ENCODE peak calls at places on chromosomes 3 and 15, in ten cellular contexts. V is hepatocyte, D is left lung, C is HFF-Myc, N is stomach, Y is dorsolateral prefrontal cortex, K is colonic mucosa, B is breast epithelium, A is fibroblast of lung, L is small intestine. G is an unnamed sample.

GRCh38 chr15:85616549-85616948 is 178.2 kb downstream of the KLHL25 start:
- DNase-seq in D (no peak), V (no peak), L (no peak), Y (no peak), B (no peak), N (no peak), K (no peak), C (no peak), A (no peak), G (no peak)

GRCh38 chr3:127662051-127662469 is 10.7 kb upstream of the ABTB1 start:
- DNase-seq in C (no peak), N (no peak), K (no peak), Y (no peak), V (no peak), D (no peak), B (no peak), L (no peak), A (no peak), G (no peak)

GRCh38 chr3:143769663-143770062 is 78.6 kb downstream of the SLC9A9 start:
- DNase-seq in C (no peak), A (peak), N (no peak), K (no peak), D (no peak), V (peak), L (peak), B (no peak), Y (no peak), G (peak)

GRCh38 chr3:150870406-150870805 is 34.8 kb downstream of the MINDY4B start:
- DNase-seq in V (no peak), A (peak), B (no peak), K (no peak), D (no peak), C (no peak), L (no peak), N (no peak), Y (no peak), G (peak)

GRCh38 chr3:14139771-14140170 is 14.9 kb downstream of the TMEM43 start:
- DNase-seq in A (no peak), V (no peak), D (no peak), B (no peak), C (no peak), N (no peak), Y (no peak), K (no peak), L (no peak), G (no peak)

GRCh38 chr3:161409069-161409468 is 37.8 kb upstream of the SPTSSB start:
- DNase-seq in A (peak), D (no peak), L (peak), C (peak), K (peak), V (peak), N (no peak), Y (no peak), B (no peak), G (peak)

GRCh38 chr15:67296188-67296587 is 41.6 kb downstream of the IQCH start:
- DNase-seq in B (no peak), Y (no peak), D (no peak), K (no peak), N (no peak), L (no peak), C (no peak), A (no peak), V (no peak), G (no peak)

GRCh38 chr15:57298204-57298603 is 78.1 kb upstream of the CGNL1 start:
- DNase-seq in Y (no peak), N (no peak), C (no peak), K (no peak), D (no peak), A (peak), L (no peak), V (no peak), B (no peak), G (peak)

GRCh38 chr15:56913241-56913640 is 5.2 kb upstream of the TCF12 start:
- DNase-seq in C (no peak), B (no peak), A (no peak), L (no peak), K (no peak), V (no peak), D (no peak), N (no peak), Y (no peak), G (peak)

GRCh38 chr15:75042730-75043508 is 19.5 kb downstream of the PPCDC start:
- DNase-seq in Y (peak), V (peak), K (peak), L (peak), C (no peak), D (peak), A (peak), B (peak), N (peak), G (peak)

GRCh38 chr15:61422773-61423172 is 193.7 kb upstream of the RORA start:
- DNase-seq in A (no peak), N (no peak), B (no peak), C (no peak), K (no peak), L (no peak), Y (no peak), V (no peak), D (no peak), G (no peak)

GRCh38 chr3:39126532-39127071 is 19.1 kb downstream of the TTC21A start:
- DNase-seq in Y (no peak), B (peak), K (peak), V (peak), D (no peak), C (peak), A (peak), N (no peak), L (peak), G (peak)

GRCh38 chr3:184258926-184259325 is 2.4 kb downstream of the CAMK2N2 start:
- DNase-seq in C (no peak), N (no peak), Y (no peak), K (no peak), V (no peak), D (no peak), A (no peak), B (no peak), L (no peak), G (no peak)

GRCh38 chr15:66186049-66186825 is 67.3 kb downstream of the MEGF11 start:
- DNase-seq in Y (no peak), L (no peak), N (peak), V (no peak), A (peak), D (no peak), C (no peak), K (no peak), B (no peak), G (no peak)

GRCh38 chr3:37753428-37753827 is 108.3 kb upstream of the CTDSPL start:
- DNase-seq in C (no peak), Y (no peak), A (no peak), B (no peak), L (no peak), V (no peak), N (no peak), K (no peak), D (no peak), G (peak)

GRCh38 chr15:63190993-63191392 is 1.6 kb downstream of the RAB8B start:
- DNase-seq in Y (no peak), B (no peak), A (no peak), K (no peak), L (no peak), N (no peak), D (no peak), V (no peak), C (no peak), G (no peak)
- H3K4me3 ChIP-seq in Y (peak), B (peak), A (peak), K (peak), L (no peak), N (peak), D (peak), V (no peak), C (no peak), G (peak)

DNA sequence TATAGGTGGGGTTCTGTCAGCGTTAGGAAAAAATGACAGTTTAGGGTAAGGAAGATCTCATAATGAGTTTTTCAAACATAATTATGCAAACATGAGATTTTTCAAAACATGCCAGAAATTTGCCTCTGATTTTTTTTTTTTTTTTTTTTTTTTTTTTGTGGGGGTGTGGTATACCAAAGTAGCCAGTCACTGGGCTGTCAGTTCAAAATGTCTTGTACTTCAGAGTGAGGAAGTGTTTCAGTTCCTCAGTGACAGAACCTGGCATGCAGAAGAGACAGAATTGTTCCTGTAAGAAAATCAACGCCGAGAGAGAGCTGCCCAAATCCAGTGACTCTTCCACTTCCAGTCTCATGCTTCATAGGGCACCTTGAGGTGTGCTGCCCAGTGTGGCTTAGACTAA is 9.7 kb downstream of the NCBP2 start:
- DNase-seq in N (no peak), V (no peak), D (no peak), C (no peak), L (no peak), Y (no peak), K (no peak), B (no peak), A (no peak), G (no peak)
- H3K4me3 ChIP-seq in N (no peak), V (no peak), D (no peak), C (no peak), L (no peak), Y (no peak), K (no peak), B (no peak), A (no peak), G (no peak)

GRCh38 chr3:57152761-57153160 is 12.4 kb downstream of the IL17RD start:
- DNase-seq in N (no peak), C (no peak), V (no peak), K (no peak), L (no peak), D (no peak), B (no peak), A (no peak), Y (no peak), G (no peak)

GRCh38 chr3:57154470-57154869 is 10.7 kb downstream of the IL17RD start:
- DNase-seq in B (no peak), C (no peak), A (no peak), V (no peak), Y (no peak), L (no peak), K (no peak), N (no peak), D (no peak), G (no peak)

GRCh38 chr3:57150097-57150496 is 15.1 kb downstream of the IL17RD start:
- DNase-seq in V (no peak), B (peak), K (no peak), L (no peak), D (no peak), N (no peak), A (no peak), Y (no peak), C (no peak), G (no peak)

GRCh38 chr3:57151021-57151449 is 14.1 kb downstream of the IL17RD start:
- DNase-seq in Y (no peak), A (peak), C (no peak), B (no peak), K (no peak), N (no peak), D (no peak), L (no peak), V (no peak), G (peak)

DNA sequence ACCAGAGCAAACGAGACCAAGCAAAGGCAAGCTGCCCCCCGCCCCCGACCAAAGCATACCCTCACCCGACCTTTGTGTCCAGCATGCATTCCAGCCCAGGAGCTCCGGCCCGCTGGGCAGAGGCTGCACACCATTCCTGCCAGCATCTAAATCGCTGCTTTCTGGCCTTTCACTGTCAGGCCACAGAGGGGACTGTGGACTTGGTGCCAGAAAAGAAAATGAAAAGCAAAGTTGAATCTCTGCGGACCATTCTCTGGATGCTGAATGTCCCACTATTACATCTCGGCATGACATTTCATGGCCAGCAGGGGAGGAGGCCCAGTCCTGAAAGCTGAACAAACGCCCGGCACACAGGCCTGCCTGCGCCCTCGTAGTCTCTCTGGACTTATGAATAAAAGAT is 13.0 kb downstream of the IL17RD start:
- DNase-seq in Y (no peak), V (no peak), A (no peak), D (no peak), B (no peak), N (no peak), L (no peak), K (no peak), C (no peak), G (no peak)
- H3K4me3 ChIP-seq in Y (peak), V (no peak), A (no peak), D (no peak), B (peak), N (no peak), L (no peak), K (no peak), C (no peak), G (no peak)

GRCh38 chr15:45710657-45711056 is 75.8 kb downstream of the SQOR start:
- DNase-seq in L (no peak), C (no peak), N (no peak), K (no peak), V (peak), Y (no peak), A (no peak), B (no peak), D (no peak), G (no peak)
- H3K4me3 ChIP-seq in L (no peak), C (no peak), N (no peak), K (no peak), V (no peak), Y (no peak), A (no peak), B (no peak), D (no peak), G (no peak)

GRCh38 chr15:80031841-80032240 is 27.6 kb upstream of the ZFAND6 start:
- DNase-seq in N (no peak), V (no peak), D (no peak), C (no peak), B (no peak), L (no peak), A (no peak), K (peak), Y (no peak), G (no peak)
- H3K4me3 ChIP-seq in N (no peak), V (no peak), D (no peak), C (no peak), B (no peak), L (no peak), A (no peak), K (no peak), Y (no peak), G (no peak)

GRCh38 chr3:52854013-52854412 is 19.2 kb upstream of the MUSTN1 start:
- DNase-seq in V (no peak), D (no peak), Y (no peak), B (no peak), C (no peak), K (no peak), N (no peak), L (no peak), A (no peak), G (no peak)

GRCh38 chr3:52857870-52858269 is 23.1 kb upstream of the MUSTN1 start:
- DNase-seq in B (no peak), Y (no peak), C (no peak), L (no peak), A (no peak), N (no peak), D (no peak), V (no peak), K (no peak), G (no peak)

GRCh38 chr3:52856666-52857065 is 21.8 kb upstream of the MUSTN1 start:
- DNase-seq in V (no peak), B (no peak), D (no peak), C (no peak), L (no peak), A (no peak), K (no peak), N (no peak), Y (no peak), G (no peak)

GRCh38 chr3:52859686-52860423 is 25.0 kb upstream of the MUSTN1 start:
- DNase-seq in A (no peak), Y (no peak), C (no peak), L (no peak), K (no peak), B (no peak), N (no peak), V (no peak), D (no peak), G (no peak)

GRCh38 chr3:52857108-52857507 is 22.3 kb upstream of the MUSTN1 start:
- DNase-seq in C (no peak), Y (no peak), A (no peak), D (no peak), K (no peak), N (no peak), B (no peak), V (no peak), L (no peak), G (no peak)
- H3K4me3 ChIP-seq in C (no peak), Y (no peak), A (no peak), D (no peak), K (no peak), N (no peak), B (no peak), V (no peak), L (no peak), G (no peak)

GRCh38 chr15:51735611-51736010 is 1.8 kb downstream of the LYSMD2 start:
- DNase-seq in V (no peak), Y (no peak), A (no peak), L (no peak), N (no peak), C (no peak), K (peak), D (no peak), B (no peak), G (no peak)

GRCh38 chr15:51737538-51738305 is at the start of gene LYSMD2:
- DNase-seq in B (peak), K (peak), N (peak), L (peak), V (peak), A (peak), Y (peak), D (peak), C (no peak), G (peak)

GRCh38 chr15:51736069-51736468 is 1.4 kb downstream of the LYSMD2 start:
- DNase-seq in A (no peak), C (no peak), V (no peak), Y (no peak), L (no peak), K (peak), D (no peak), N (no peak), B (no peak), G (no peak)

GRCh38 chr15:51738553-51738952 is 1.1 kb upstream of the LYSMD2 start:
- DNase-seq in Y (no peak), D (no peak), K (peak), C (no peak), N (no peak), V (no peak), L (no peak), B (no peak), A (no peak), G (no peak)

DNA sequence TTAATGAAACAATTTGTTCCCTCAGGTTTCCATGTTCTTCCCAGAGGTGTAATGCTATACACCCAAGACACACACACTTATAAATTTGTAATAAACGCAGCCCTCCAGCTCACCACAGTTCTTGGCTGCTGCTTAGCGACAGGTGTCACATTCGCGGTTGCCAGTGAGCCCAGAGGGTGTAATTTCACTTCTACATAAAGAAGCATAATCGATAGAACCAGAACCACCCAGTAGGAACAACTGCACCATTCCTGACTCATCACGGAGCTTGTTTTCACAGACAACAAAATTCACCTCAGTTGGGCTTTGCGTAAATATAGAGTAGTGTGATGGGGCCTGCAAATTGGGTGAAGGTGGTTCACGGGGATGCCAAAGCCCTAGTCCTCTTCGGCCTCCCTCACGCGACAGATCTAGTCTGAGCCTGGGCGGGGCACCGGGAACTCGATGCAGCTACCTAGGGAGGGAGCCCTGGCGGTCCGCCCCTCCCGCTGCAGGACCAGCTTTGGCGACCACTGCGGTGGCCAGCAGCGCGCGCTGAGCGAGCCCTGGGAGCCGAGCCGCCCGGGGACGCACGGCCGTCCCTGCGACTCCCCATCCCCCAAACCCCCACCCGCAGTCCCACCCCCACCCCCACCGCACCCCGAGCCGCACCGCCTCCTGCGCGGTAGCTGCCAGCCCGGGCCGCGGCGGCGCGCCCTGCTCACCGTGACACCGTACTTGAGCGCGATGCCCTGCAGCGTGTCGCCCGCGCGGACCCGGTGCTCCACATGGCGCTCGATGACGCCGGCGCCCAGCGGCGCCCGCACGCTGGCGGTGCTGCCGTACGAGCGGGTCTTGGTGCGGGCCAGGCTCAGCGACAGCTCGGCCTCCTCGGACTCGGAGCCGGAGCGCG is 563 bp downstream of the LYSMD2 start:
- DNase-seq in Y (no peak), N (peak), K (peak), V (peak), L (peak), B (no peak), C (no peak), A (peak), D (peak), G (peak)
- H3K4me3 ChIP-seq in Y (peak), N (peak), K (peak), V (peak), L (peak), B (peak), C (peak), A (peak), D (peak), G (peak)

GRCh38 chr3:119323401-119324107 is 29.4 kb downstream of the ARHGAP31 start:
- DNase-seq in L (peak), V (peak), D (no peak), B (peak), N (no peak), A (no peak), Y (no peak), C (no peak), K (no peak), G (peak)
- H3K4me3 ChIP-seq in L (peak), V (peak), D (peak), B (peak), N (peak), A (peak), Y (peak), C (peak), K (peak), G (peak)